ENCODE peak calls at places on chromosomes 3 and 15, in five cellular contexts. A is mammary epithelial cell, O is foreskin fibroblast, D is progenitor cell of endocrine pancreas, H is neural progenitor cell. G is an unnamed sample.

GRCh38 chr3:97391167-97391566 is 373.4 kb upstream of the ARL6 start:
- DNase-seq in A (no peak), O (no peak), D (no peak), H (no peak), G (no peak)

GRCh38 chr3:10627884-10628572 is 122.6 kb upstream of the ATP2B2 start:
- DNase-seq in A (no peak), O (no peak), D (no peak), H (peak), G (no peak)

GRCh38 chr15:67039349-67040075 is 25.9 kb upstream of the SMAD3 start:
- DNase-seq in A (peak), O (no peak), D (no peak), H (peak), G (no peak)

GRCh38 chr3:55633333-55633732 is 146.2 kb upstream of the WNT5A start:
- DNase-seq in A (no peak), O (no peak), D (no peak), H (no peak), G (no peak)

GRCh38 chr3:141913150-141913811 is 36.8 kb downstream of the ATP1B3 start:
- DNase-seq in A (peak), O (peak), D (no peak), H (peak), G (peak)

GRCh38 chr3:48863122-48863521 is 15.4 kb upstream of the PRKAR2A start:
- DNase-seq in A (peak), O (no peak), D (no peak), H (no peak), G (no peak)

GRCh38 chr3:62378329-62378789 is 5.0 kb upstream of the FEZF2 start:
- DNase-seq in A (no peak), O (peak), D (no peak), H (peak), G (peak)

GRCh38 chr3:56291953-56292352 is 176.3 kb downstream of the ERC2 start:
- DNase-seq in A (no peak), O (no peak), D (no peak), H (no peak), G (no peak)

GRCh38 chr3:113516115-113516505 is 1.2 kb upstream of the SPICE1 start:
- DNase-seq in A (no peak), O (no peak), D (no peak), H (peak), G (no peak)

GRCh38 chr3:23685484-23686258 is 120.1 kb upstream of the UBE2E1 start:
- DNase-seq in A (peak), O (peak), D (no peak), H (no peak), G (no peak)

GRCh38 chr3:127967296-127967695 is 52.3 kb downstream of the KBTBD12 start:
- DNase-seq in A (no peak), O (no peak), D (no peak), H (no peak), G (no peak)

GRCh38 chr3:51471775-51472652 is 27.8 kb downstream of the DCAF1 start:
- DNase-seq in A (no peak), O (no peak), D (no peak), H (no peak), G (no peak)

GRCh38 chr3:182094321-182094720 is 382.6 kb downstream of the SOX2 start:
- DNase-seq in A (no peak), O (no peak), D (no peak), H (no peak), G (no peak)

GRCh38 chr15:75114796-75115195 is 86.9 kb upstream of the C15orf39 start:
- DNase-seq in A (no peak), O (peak), D (no peak), H (no peak), G (no peak)

GRCh38 chr3:30610702-30611410 is 4.5 kb downstream of the TGFBR2 start:
- DNase-seq in A (no peak), O (no peak), D (no peak), H (no peak), G (no peak)

GRCh38 chr15:66723826-66724731 is 22.0 kb downstream of the SMAD6 start:
- DNase-seq in A (no peak), O (peak), D (no peak), H (no peak), G (no peak)

GRCh38 chr3:8525893-8526292 is 24.3 kb downstream of the LMCD1 start:
- DNase-seq in A (no peak), O (no peak), D (no peak), H (no peak), G (no peak)

GRCh38 chr3:9244495-9245183 is 4.8 kb downstream of the SRGAP3 start:
- DNase-seq in A (no peak), O (no peak), D (no peak), H (no peak), G (no peak)

GRCh38 chr3:130607553-130608154 is 90.7 kb downstream of the COL6A6 start:
- DNase-seq in A (no peak), O (no peak), D (no peak), H (no peak), G (no peak)

GRCh38 chr3:134463676-134464611 is 21.8 kb downstream of the ANAPC13 start:
- DNase-seq in A (peak), O (peak), D (peak), H (peak), G (no peak)

GRCh38 chr15:90638241-90638691 is 78.9 kb upstream of the BLM start:
- DNase-seq in A (no peak), O (no peak), D (no peak), H (peak), G (no peak)

GRCh38 chr3:45904931-45905330 is 18.6 kb downstream of the CCR9 start:
- DNase-seq in A (no peak), O (no peak), D (no peak), H (no peak), G (peak)

GRCh38 chr3:96190024-96190616 is 624.3 kb upstream of the EPHA6 start:
- DNase-seq in A (no peak), O (no peak), D (no peak), H (no peak), G (no peak)

GRCh38 chr3:188760408-188760807 is 411.4 kb upstream of the TPRG1 start:
- DNase-seq in A (peak), O (peak), D (no peak), H (no peak), G (no peak)

GRCh38 chr15:83446904-83447708 is at the start of gene SH3GL3:
- DNase-seq in A (peak), O (peak), D (peak), H (peak), G (peak)

GRCh38 chr3:183653209-183654064 is 18.0 kb downstream of the KLHL24 start:
- DNase-seq in A (peak), O (peak), D (no peak), H (peak), G (no peak)

DNA sequence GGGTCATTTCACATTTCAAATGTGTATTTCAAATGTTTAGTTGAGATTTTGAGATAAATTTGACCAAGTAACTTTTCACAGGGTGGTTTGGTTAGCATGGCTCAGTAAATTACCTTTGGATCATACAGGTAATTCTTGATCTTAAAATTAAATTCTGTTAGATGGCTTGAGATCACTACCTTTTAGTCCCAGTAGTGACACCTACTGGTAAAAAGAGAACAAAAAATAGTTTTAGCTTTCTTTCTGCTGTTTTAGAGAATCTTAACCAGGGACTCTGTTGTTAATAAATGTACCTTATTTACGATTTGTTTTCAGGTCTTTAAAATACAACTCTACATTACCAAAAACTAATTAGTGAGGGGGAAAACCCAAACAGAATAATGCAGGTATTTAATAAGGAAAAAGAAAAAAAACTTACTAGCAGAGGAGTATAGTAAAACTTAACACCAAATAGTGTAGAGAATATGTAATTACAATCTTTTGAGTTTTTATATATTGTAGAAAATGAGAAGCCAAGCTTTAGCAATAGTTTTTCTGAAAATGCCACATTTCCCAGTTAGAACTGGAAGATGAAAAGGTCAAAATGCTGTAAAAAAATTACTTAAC is 620.3 kb upstream of the AGTR1 start:
- DNase-seq in A (peak), O (peak), D (no peak), H (peak), G (peak)
- TF ChIP-seq CTCF in A (peak), O (peak), D (peak), H (peak), G (peak)

GRCh38 chr15:63048115-63048985 is 5.8 kb downstream of the TPM1 start:
- DNase-seq in A (peak), O (peak), D (peak), H (peak), G (peak)

GRCh38 chr15:63051701-63052066 is 9.1 kb downstream of the TPM1 start:
- DNase-seq in A (no peak), O (no peak), D (no peak), H (no peak), G (no peak)

GRCh38 chr15:63048986-63049665 is 6.6 kb downstream of the TPM1 start:
- DNase-seq in A (peak), O (peak), D (no peak), H (peak), G (peak)

GRCh38 chr15:63050737-63051700 is 8.5 kb downstream of the TPM1 start:
- DNase-seq in A (no peak), O (peak), D (no peak), H (no peak), G (no peak)

DNA sequence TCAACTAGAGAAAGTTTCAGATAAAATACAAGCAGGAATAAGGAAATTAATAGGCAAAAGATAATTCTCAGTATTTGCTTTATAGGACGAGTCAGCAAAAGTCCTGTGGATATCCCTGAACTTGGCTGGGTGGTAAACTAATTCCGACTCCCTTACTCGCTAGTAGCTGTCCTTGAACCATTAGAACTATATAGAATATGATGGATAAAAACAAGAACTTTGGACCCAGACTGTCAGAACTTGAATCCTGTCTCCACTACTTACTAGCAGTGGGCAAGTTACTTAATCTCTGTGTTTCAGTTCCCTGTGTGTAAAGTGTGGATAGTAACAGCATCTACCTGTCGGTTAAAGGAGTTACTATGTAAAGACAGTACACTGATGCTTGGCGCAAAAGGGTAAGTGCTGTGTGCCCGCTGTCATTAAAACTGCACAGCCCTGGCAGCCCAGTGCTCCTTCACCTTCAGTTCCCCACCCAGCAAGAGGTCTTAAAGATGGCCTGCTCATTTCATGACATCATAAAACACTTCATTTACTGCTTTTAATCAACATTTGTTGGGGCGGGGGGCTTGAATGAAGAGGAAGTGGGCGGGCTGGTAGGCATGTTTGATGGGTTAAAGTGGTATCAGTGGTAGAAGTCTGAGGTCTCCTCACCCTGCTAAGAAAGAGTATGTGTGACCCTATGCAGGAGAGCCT is 7.3 kb downstream of the TPM1 start:
- DNase-seq in A (no peak), O (peak), D (no peak), H (no peak), G (no peak)
- TF ChIP-seq CTCF in A (no peak), O (no peak), D (no peak), H (no peak), G (no peak)

GRCh38 chr15:99979371-99979770 is 246.1 kb upstream of the LYSMD4 start:
- DNase-seq in A (no peak), O (no peak), D (no peak), H (no peak), G (no peak)

GRCh38 chr15:99980791-99981190 is 247.6 kb upstream of the LYSMD4 start:
- DNase-seq in A (no peak), O (no peak), D (no peak), H (no peak), G (no peak)

GRCh38 chr15:99981839-99982658 is 248.8 kb upstream of the LYSMD4 start:
- DNase-seq in A (no peak), O (no peak), D (no peak), H (peak), G (no peak)

GRCh38 chr15:99982662-99983061 is 249.4 kb upstream of the LYSMD4 start:
- DNase-seq in A (no peak), O (no peak), D (no peak), H (no peak), G (no peak)

GRCh38 chr15:99981223-99981647 is 248.0 kb upstream of the LYSMD4 start:
- DNase-seq in A (peak), O (no peak), D (no peak), H (no peak), G (no peak)
- TF ChIP-seq CTCF in A (peak), O (no peak), D (peak), H (peak), G (no peak)

DNA sequence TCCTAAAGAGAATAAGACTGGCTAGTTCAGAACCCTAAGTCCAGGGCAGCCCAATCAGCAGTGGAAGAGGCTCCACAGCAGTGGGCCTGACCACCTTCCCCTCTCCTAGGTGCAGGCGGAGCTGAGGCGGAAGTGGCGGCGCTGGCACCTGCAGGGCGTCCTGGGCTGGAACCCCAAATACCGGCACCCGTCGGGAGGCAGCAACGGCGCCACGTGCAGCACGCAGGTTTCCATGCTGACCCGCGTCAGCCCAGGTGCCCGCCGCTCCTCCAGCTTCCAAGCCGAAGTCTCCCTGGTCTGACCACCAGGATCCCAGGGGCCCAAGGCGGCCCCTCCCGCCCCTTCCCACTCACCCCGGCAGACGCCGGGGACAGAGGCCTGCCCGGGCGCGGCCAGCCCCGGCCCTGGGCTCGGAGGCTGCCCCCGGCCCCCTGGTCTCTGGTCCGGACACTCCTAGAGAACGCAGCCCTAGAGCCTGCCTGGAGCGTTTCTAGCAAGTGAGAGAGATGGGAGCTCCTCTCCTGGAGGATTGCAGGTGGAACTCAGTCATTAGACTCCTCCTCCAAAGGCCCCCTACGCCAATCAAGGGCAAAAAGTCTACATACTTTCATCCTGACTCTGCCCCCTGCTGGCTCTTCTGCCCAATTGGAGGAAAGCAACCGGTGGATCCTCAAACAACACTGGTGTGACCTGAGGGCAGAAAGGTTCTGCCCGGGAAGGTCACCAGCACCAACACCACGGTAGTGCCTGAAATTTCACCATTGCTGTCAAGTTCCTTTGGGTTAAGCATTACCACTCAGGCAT is 33.7 kb downstream of the VIPR1 start:
- DNase-seq in A (peak), O (peak), D (no peak), H (peak), G (peak)
- TF ChIP-seq CTCF in A (peak), O (peak), D (peak), H (peak), G (peak)

DNA sequence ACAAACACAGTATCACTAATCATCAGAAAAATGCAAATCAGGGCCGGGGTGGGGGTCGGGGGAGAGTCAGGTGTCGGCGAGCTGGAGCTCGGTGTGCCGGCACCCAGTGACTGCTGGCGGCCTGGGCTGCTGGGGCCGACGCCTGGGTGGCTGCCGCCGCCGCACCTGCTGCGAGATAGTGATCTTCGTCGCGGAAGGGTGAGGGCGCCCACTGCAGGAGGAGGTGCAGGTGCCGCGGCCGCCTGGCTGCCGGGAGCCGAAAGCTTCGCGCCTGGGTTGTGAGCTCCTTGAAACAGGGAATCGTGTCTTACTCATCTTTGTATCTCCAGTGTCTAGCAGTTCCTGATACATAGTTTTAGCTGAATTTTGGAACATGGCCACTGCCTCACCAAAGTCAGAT is 64.0 kb upstream of the CPOX start:
- DNase-seq in A (peak), O (peak), D (peak), H (peak), G (peak)
- TF ChIP-seq CTCF in A (peak), O (no peak), D (peak), H (peak), G (peak)

G was measured in GM13977.